ENCODE peak calls at places on chromosomes 6 and 20, in seven cellular contexts. R is aorta, Q is hepatic stellate cell, A is iris pigment epithelial cell, H is T-cell, X is foreskin keratinocyte, Y is GM19239. B is an unnamed sample.

GRCh38 chr6:24385536-24386269 is 17.0 kb upstream of the MRS2 start:
- DNase-seq in H (no peak), A (no peak), R (no peak), Q (no peak), Y (no peak), X (no peak), B (no peak)

GRCh38 chr6:70108230-70108629 is 194.7 kb downstream of the COL9A1 start:
- DNase-seq in X (no peak), H (no peak), Q (peak), A (peak), R (no peak), Y (no peak), B (peak)

GRCh38 chr6:39686980-39687379 is 38.2 kb downstream of the KIF6 start:
- DNase-seq in H (no peak), A (no peak), X (no peak), R (no peak), Q (no peak), Y (no peak), B (no peak)

GRCh38 chr6:158810149-158811095 is 8.7 kb downstream of the EZR start:
- DNase-seq in X (no peak), Y (no peak), H (no peak), A (no peak), R (no peak), Q (no peak), B (no peak)

GRCh38 chr20:19122395-19122794 is 90.0 kb upstream of the SLC24A3 start:
- DNase-seq in R (no peak), H (no peak), Y (no peak), X (no peak), A (no peak), Q (no peak), B (no peak)

GRCh38 chr6:393391-394221 is 2.1 kb downstream of the IRF4 start:
- DNase-seq in Y (no peak), X (no peak), Q (no peak), H (no peak), A (no peak), R (no peak), B (no peak)

GRCh38 chr6:41557305-41557704 is 11.1 kb downstream of the FOXP4 start:
- DNase-seq in Y (no peak), R (no peak), X (no peak), Q (no peak), H (no peak), A (no peak), B (no peak)

GRCh38 chr6:5950448-5950847 is 56.3 kb downstream of the NRN1 start:
- DNase-seq in A (no peak), Y (peak), Q (no peak), X (no peak), R (no peak), H (peak), B (no peak)

GRCh38 chr20:5270608-5271007 is 46.1 kb downstream of the PROKR2 start:
- DNase-seq in X (no peak), H (no peak), Q (no peak), A (no peak), R (no peak), Y (no peak), B (no peak)

GRCh38 chr20:51712501-51713212 is 55.5 kb downstream of the ATP9A start:
- DNase-seq in Q (peak), X (peak), R (no peak), Y (no peak), H (no peak), A (peak), B (no peak)

GRCh38 chr20:58017237-58017969 is 211.1 kb downstream of the ANKRD60 start:
- DNase-seq in A (peak), Q (no peak), H (no peak), R (peak), Y (no peak), X (peak), B (no peak)

GRCh38 chr6:126955621-126956020 is 162.8 kb upstream of the RSPO3 start:
- DNase-seq in A (no peak), Q (no peak), R (no peak), Y (no peak), X (peak), H (no peak), B (no peak)

GRCh38 chr6:130943738-130944137 is 116.5 kb downstream of the SMLR1 start:
- DNase-seq in A (no peak), Y (no peak), H (no peak), Q (no peak), R (no peak), X (no peak), B (no peak)

GRCh38 chr20:64189530-64189966 is 25.3 kb downstream of the MYT1 start:
- DNase-seq in R (no peak), A (no peak), H (no peak), Y (no peak), X (no peak), Q (no peak), B (no peak)

GRCh38 chr6:14488185-14488584 is 370.6 kb downstream of the CD83 start:
- DNase-seq in R (no peak), Q (no peak), Y (no peak), X (no peak), H (no peak), A (no peak), B (no peak)

GRCh38 chr6:133466666-133467065 is 225.5 kb downstream of the EYA4 start:
- DNase-seq in H (no peak), Q (no peak), X (no peak), R (no peak), Y (no peak), A (peak), B (no peak)

GRCh38 chr20:53872561-53873248 is 197.7 kb downstream of the BCAS1 start:
- DNase-seq in H (peak), X (no peak), Y (no peak), Q (peak), A (no peak), R (no peak), B (peak)

GRCh38 chr6:82976179-82976578 is 89.5 kb downstream of the UBE3D start:
- DNase-seq in Y (no peak), R (no peak), H (no peak), A (no peak), Q (no peak), X (no peak), B (no peak)

GRCh38 chr20:49700411-49701185 is 13.1 kb downstream of the B4GALT5 start:
- DNase-seq in Q (peak), X (no peak), H (no peak), Y (no peak), A (peak), R (no peak), B (no peak)

GRCh38 chr6:4030672-4031071 is 48.3 kb downstream of the FAM217A start:
- DNase-seq in Y (no peak), H (no peak), Q (no peak), A (no peak), R (no peak), X (no peak), B (no peak)

GRCh38 chr6:111711989-111712388 is 106.3 kb upstream of the TRAF3IP2 start:
- DNase-seq in X (no peak), R (no peak), A (no peak), Q (no peak), Y (no peak), H (no peak), B (no peak)

GRCh38 chr6:22785036-22785435 is 215.7 kb downstream of the HDGFL1 start:
- DNase-seq in R (no peak), Y (no peak), X (no peak), Q (no peak), H (no peak), A (no peak), B (no peak)

GRCh38 chr6:125511809-125512341 is 210.1 kb upstream of the HDDC2 start:
- DNase-seq in X (no peak), Q (no peak), H (no peak), A (peak), R (no peak), Y (no peak), B (no peak)

GRCh38 chr20:38178581-38178980 is 13.5 kb upstream of the TGM2 start:
- DNase-seq in Q (no peak), Y (no peak), X (no peak), H (no peak), A (no peak), R (no peak), B (no peak)

GRCh38 chr6:41697902-41698349 is 37.5 kb downstream of the TFEB start:
- DNase-seq in Q (peak), X (no peak), A (peak), H (no peak), R (no peak), Y (no peak), B (no peak)

GRCh38 chr6:10759884-10760329 is 12.3 kb downstream of the TMEM14B start:
- DNase-seq in H (no peak), Q (no peak), Y (no peak), A (peak), R (no peak), X (peak), B (no peak)

GRCh38 chr20:4234128-4234527 is 218.8 kb upstream of the RNF24 start:
- DNase-seq in A (peak), X (no peak), H (no peak), Q (peak), Y (no peak), R (peak), B (no peak)

GRCh38 chr6:67129780-67130179 is 1422.8 kb upstream of the EYS start:
- DNase-seq in A (no peak), H (no peak), Q (no peak), Y (no peak), X (no peak), R (no peak), B (no peak)

GRCh38 chr20:63495771-63496403 is 3.0 kb downstream of the EEF1A2 start:
- DNase-seq in A (peak), H (peak), Y (peak), Q (peak), X (peak), R (peak), B (peak)

GRCh38 chr6:144341831-144342527 is 56.8 kb downstream of the UTRN start:
- DNase-seq in Q (no peak), A (no peak), R (no peak), H (no peak), X (no peak), Y (no peak), B (no peak)

GRCh38 chr20:50690979-50691584 is at the start of gene RIPOR3:
- DNase-seq in A (peak), R (no peak), Q (peak), H (no peak), Y (no peak), X (no peak), B (no peak)

GRCh38 chr6:33875696-33876095 is 71.9 kb upstream of the MLN start:
- DNase-seq in H (no peak), A (no peak), X (no peak), R (no peak), Y (no peak), Q (no peak), B (no peak)

GRCh38 chr20:17533396-17533795 is 2.2 kb upstream of the BFSP1 start:
- DNase-seq in H (no peak), Y (no peak), A (peak), R (no peak), Q (peak), X (no peak), B (no peak)

GRCh38 chr20:58677808-58678207 is 14.8 kb upstream of the NPEPL1 start:
- DNase-seq in R (no peak), X (no peak), Q (no peak), Y (no peak), A (no peak), H (no peak), B (no peak)

GRCh38 chr20:11168026-11168425 is 494.2 kb upstream of the JAG1 start:
- DNase-seq in Q (no peak), X (peak), A (no peak), H (no peak), Y (no peak), R (no peak), B (no peak)